ENCODE peak calls at places on chromosomes 16 and 17, in four cellular contexts. One of them, this sample, is unnamed. For H3K27me3 and H3K9me2, the result is how much of the 10 kb centered on the place peaks cover.

GRCh38 chr17:1829189-1829578 is 518 bp downstream of the SMYD4 start:
- DNase-seq in MM.1S: peak
- DNase-seq in hepatocyte: peak
- DNase-seq in HCT116: no peak
- DNase-seq in this sample: peak

GRCh38 chr16:57723170-57723569 is 12.4 kb upstream of the KATNB1 start:
- DNase-seq in HCT116: no peak
- DNase-seq in MM.1S: no peak
- DNase-seq in hepatocyte: no peak
- DNase-seq in this sample: peak

GRCh38 chr17:37742762-37743611 is 1.9 kb downstream of the HNF1B start:
- DNase-seq in hepatocyte: peak
- DNase-seq in HCT116: no peak
- DNase-seq in MM.1S: no peak
- DNase-seq in this sample: peak

GRCh38 chr16:64705443-64705842 is 416.4 kb downstream of the CDH11 start:
- DNase-seq in MM.1S: no peak
- DNase-seq in HCT116: no peak
- DNase-seq in hepatocyte: no peak
- DNase-seq in this sample: no peak

GRCh38 chr17:65436871-65437270 is 124.6 kb downstream of the AXIN2 start:
- DNase-seq in hepatocyte: no peak
- DNase-seq in MM.1S: no peak
- DNase-seq in HCT116: no peak
- DNase-seq in this sample: no peak

GRCh38 chr16:25013751-25014499 is 1.2 kb downstream of the ARHGAP17 start:
- DNase-seq in hepatocyte: no peak
- DNase-seq in MM.1S: peak
- DNase-seq in HCT116: no peak
- DNase-seq in this sample: no peak

GRCh38 chr16:28189237-28189636 is 22.5 kb downstream of the XPO6 start:
- DNase-seq in MM.1S: no peak
- DNase-seq in HCT116: no peak
- DNase-seq in hepatocyte: no peak
- DNase-seq in this sample: no peak

GRCh38 chr16:72255785-72256184 is 83.8 kb upstream of the PMFBP1 start:
- DNase-seq in HCT116: no peak
- DNase-seq in hepatocyte: no peak
- DNase-seq in MM.1S: no peak
- DNase-seq in this sample: no peak

GRCh38 chr16:19291459-19291858 is 5.9 kb downstream of the CLEC19A start:
- DNase-seq in MM.1S: no peak
- DNase-seq in HCT116: no peak
- DNase-seq in hepatocyte: peak
- DNase-seq in this sample: peak

GRCh38 chr16:58197314-58198012 is 443 bp downstream of the CSNK2A2 start:
- DNase-seq in hepatocyte: peak
- DNase-seq in MM.1S: no peak
- DNase-seq in HCT116: no peak
- DNase-seq in this sample: peak

GRCh38 chr16:49620868-49621239 is 235.1 kb downstream of the ZNF423 start:
- DNase-seq in MM.1S: no peak
- DNase-seq in HCT116: no peak
- DNase-seq in hepatocyte: peak
- DNase-seq in this sample: no peak

GRCh38 chr16:2967211-2967631 is 1.9 kb upstream of the PAQR4 start:
- DNase-seq in MM.1S: no peak
- DNase-seq in hepatocyte: no peak
- DNase-seq in HCT116: no peak
- DNase-seq in this sample: peak
- H3K27me3 ChIP-seq in MM.1S: under half
- H3K27me3 ChIP-seq in hepatocyte: under half
- H3K27me3 ChIP-seq in HCT116: under half
- H3K27me3 ChIP-seq in this sample: half or more

GRCh38 chr17:75779250-75779986 is 5.2 kb upstream of the UNK start:
- DNase-seq in MM.1S: peak
- DNase-seq in HCT116: peak
- DNase-seq in hepatocyte: peak
- DNase-seq in this sample: peak
- H3K4me2 ChIP-seq in MM.1S: peak
- H3K4me2 ChIP-seq in HCT116: peak
- H3K4me2 ChIP-seq in hepatocyte: peak
- H3K4me2 ChIP-seq in this sample: peak

DNA sequence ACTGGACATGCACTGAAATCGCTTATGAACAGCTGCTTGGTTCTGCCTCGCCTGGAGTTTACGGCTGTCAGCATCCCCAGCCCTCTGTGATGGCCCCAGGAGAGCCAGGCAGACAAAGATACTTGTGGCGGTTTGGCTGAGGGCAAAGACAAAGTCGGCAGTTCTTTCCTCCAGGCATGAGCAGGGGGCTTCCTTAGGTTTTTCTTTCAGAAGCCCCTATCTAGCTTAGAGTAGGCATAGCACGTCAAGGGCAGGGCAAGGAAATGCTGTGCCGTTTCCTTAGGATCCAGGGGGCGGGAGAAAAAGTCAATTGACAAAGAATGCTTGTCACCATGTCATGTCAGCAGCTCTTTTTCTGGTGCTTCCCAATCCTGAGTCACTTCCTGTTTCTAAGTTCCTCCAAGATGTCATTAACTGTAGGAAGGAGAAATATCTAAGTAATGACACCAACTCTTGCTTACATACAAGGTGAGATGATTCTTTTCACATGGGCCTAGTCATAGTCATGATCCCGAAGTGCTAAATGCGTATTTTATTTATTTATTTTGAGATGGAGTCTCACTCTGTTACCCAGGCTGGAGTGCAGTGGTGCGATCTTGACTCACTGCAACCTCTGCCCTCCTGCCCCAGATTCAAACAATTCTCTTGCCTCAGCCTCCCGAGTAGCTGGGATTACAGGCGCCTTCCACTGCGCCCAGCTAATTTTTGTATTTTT is 35.2 kb downstream of the GJC1 start:
- DNase-seq in hepatocyte: no peak
- DNase-seq in HCT116: peak
- DNase-seq in MM.1S: no peak
- DNase-seq in this sample: no peak
- H3K9me2 ChIP-seq in hepatocyte: under half
- H3K9me2 ChIP-seq in HCT116: under half
- H3K9me2 ChIP-seq in MM.1S: under half
- H3K9me2 ChIP-seq in this sample: under half

GRCh38 chr16:10939649-10940206 is 2.5 kb downstream of the DEXI start:
- DNase-seq in hepatocyte: no peak
- DNase-seq in MM.1S: no peak
- DNase-seq in HCT116: no peak
- DNase-seq in this sample: no peak
- H3K27me3 ChIP-seq in hepatocyte: under half
- H3K27me3 ChIP-seq in MM.1S: under half
- H3K27me3 ChIP-seq in HCT116: under half
- H3K27me3 ChIP-seq in this sample: under half

This sample was measured in GM23338.